ENCODE peak calls at places on chromosomes 3 and 15, in six cellular contexts. Q, F, W, K, I and B are unnamed samples. For H3K4me1, the result is how much of the 10 kb centered on the place peaks cover.

GRCh38 chr15:69626095-69627066 is 173.8 kb downstream of the RPLP1 start:
- DNase-seq in Q (peak), F (no peak), W (peak), K (no peak), I (no peak), B (no peak)

GRCh38 chr15:91980502-91981267 is 127.2 kb downstream of the SLCO3A1 start:
- DNase-seq in Q (no peak), F (no peak), W (no peak), K (no peak), I (no peak), B (no peak)

GRCh38 chr3:127005864-127006500 is 23.1 kb downstream of the PLXNA1 start:
- DNase-seq in Q (no peak), F (no peak), W (no peak), K (no peak), I (no peak), B (no peak)

GRCh38 chr3:143436231-143436930 is 316.8 kb downstream of the CHST2 start:
- DNase-seq in Q (no peak), F (no peak), W (no peak), K (no peak), I (no peak), B (no peak)

GRCh38 chr3:63726656-63727055 is 74.2 kb downstream of the SNTN start:
- DNase-seq in Q (no peak), F (no peak), W (no peak), K (no peak), I (no peak), B (no peak)

GRCh38 chr3:77601853-77602440 is 562.0 kb downstream of the ROBO2 start:
- DNase-seq in Q (no peak), F (no peak), W (no peak), K (no peak), I (no peak), B (no peak)

GRCh38 chr15:90535254-90535653 is 5.5 kb downstream of the CRTC3 start:
- DNase-seq in Q (no peak), F (no peak), W (no peak), K (no peak), I (no peak), B (no peak)

GRCh38 chr3:128456776-128457715 is 9.6 kb downstream of the DNAJB8 start:
- DNase-seq in Q (no peak), F (no peak), W (no peak), K (peak), I (no peak), B (no peak)

GRCh38 chr3:179398574-179399249 is 51.2 kb downstream of the MFN1 start:
- DNase-seq in Q (no peak), F (no peak), W (no peak), K (no peak), I (no peak), B (no peak)

GRCh38 chr3:59300727-59301134 is 250.9 kb upstream of the CFAP20DC start:
- DNase-seq in Q (no peak), F (no peak), W (no peak), K (no peak), I (no peak), B (no peak)

GRCh38 chr3:54822206-54822605 is 105.7 kb downstream of the LRTM1 start:
- DNase-seq in Q (peak), F (no peak), W (peak), K (no peak), I (no peak), B (no peak)

GRCh38 chr15:31740203-31740602 is 290.1 kb upstream of the CHRNA7 start:
- DNase-seq in Q (no peak), F (peak), W (no peak), K (no peak), I (no peak), B (no peak)

GRCh38 chr15:85545757-85546156 is 165.4 kb downstream of the AKAP13 start:
- DNase-seq in Q (no peak), F (no peak), W (no peak), K (no peak), I (no peak), B (no peak)

GRCh38 chr3:134333522-134334181 is 40.6 kb downstream of the AMOTL2 start:
- DNase-seq in Q (no peak), F (peak), W (no peak), K (no peak), I (no peak), B (no peak)

GRCh38 chr3:45462522-45463262 is 74.3 kb downstream of the LARS2 start:
- DNase-seq in Q (no peak), F (no peak), W (no peak), K (no peak), I (no peak), B (no peak)

GRCh38 chr3:52055537-52056351 is 627 bp downstream of the DUSP7 start:
- DNase-seq in Q (peak), F (peak), W (peak), K (no peak), I (no peak), B (no peak)

GRCh38 chr3:123110238-123110952 is 43.6 kb downstream of the PDIA5 start:
- DNase-seq in Q (no peak), F (no peak), W (no peak), K (no peak), I (no peak), B (no peak)

GRCh38 chr15:65945616-65946015 is 76.3 kb downstream of the RAB11A start:
- DNase-seq in Q (no peak), F (peak), W (no peak), K (no peak), I (no peak), B (no peak)

GRCh38 chr3:160661660-160662059 is 15.3 kb upstream of the ARL14 start:
- DNase-seq in Q (no peak), F (no peak), W (no peak), K (no peak), I (no peak), B (no peak)

GRCh38 chr3:171778493-171778892 is 31.8 kb downstream of the PLD1 start:
- DNase-seq in Q (no peak), F (no peak), W (no peak), K (no peak), I (no peak), B (no peak)

GRCh38 chr3:87167634-87168456 is 59.3 kb upstream of the CHMP2B start:
- DNase-seq in Q (peak), F (peak), W (no peak), K (no peak), I (no peak), B (no peak)

GRCh38 chr3:87127286-87127685 is 99.8 kb upstream of the CHMP2B start:
- DNase-seq in Q (no peak), F (no peak), W (no peak), K (no peak), I (no peak), B (no peak)

GRCh38 chr3:58994746-58995330 is 55.0 kb downstream of the CFAP20DC start:
- DNase-seq in Q (peak), F (peak), W (peak), K (no peak), I (no peak), B (no peak)

DNA sequence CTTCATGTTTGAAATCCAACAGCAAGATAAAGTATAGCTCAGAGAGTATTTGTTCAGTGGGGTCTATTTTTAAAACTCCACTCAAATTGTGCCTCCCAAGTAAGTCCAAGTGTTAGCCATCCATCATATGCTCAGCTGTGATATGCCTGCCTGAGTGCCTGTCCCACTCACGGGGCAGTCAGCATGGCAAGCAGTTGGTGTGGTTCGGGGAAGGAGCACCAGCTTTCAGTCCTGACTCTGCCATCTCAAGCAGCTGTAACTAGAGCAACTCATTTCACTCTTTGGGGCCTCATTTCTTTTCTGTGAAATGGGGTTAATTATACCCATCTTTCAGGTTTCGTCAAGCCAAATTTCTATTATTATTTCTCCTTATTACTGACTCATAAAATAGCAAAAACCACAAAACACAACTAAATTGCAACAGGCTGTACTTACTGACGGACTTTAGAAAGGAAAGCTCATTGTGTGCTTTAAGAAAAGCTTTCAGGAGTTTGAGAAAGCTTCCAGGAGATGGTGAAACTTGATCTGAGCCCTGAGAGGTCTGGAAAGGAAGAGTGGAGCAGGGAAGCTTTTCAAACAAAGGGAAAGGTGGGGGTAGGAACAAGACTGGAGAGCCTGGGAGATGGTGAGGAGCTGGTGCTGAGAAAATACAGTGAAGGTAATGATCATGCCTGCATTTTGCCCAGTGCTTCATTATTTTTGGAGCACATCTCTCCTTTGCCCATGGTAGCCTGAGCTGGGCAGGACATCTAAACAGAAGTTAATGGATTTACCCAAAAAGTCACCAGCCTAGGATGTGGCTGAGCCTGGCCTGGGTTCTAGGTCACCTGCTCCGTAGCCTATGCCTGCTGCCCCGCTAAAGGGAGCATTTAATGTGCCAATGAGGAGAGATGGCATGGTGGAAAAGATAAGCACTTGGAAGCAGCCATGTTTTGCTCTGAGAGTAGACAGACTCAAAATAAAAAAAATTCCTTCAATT is 42.1 kb upstream of the RHO start:
- DNase-seq in Q (no peak), F (no peak), W (no peak), K (no peak), I (no peak), B (no peak)
- H3K27ac ChIP-seq in Q (no peak), F (no peak), W (peak), K (peak), I (peak), B (peak)

DNA sequence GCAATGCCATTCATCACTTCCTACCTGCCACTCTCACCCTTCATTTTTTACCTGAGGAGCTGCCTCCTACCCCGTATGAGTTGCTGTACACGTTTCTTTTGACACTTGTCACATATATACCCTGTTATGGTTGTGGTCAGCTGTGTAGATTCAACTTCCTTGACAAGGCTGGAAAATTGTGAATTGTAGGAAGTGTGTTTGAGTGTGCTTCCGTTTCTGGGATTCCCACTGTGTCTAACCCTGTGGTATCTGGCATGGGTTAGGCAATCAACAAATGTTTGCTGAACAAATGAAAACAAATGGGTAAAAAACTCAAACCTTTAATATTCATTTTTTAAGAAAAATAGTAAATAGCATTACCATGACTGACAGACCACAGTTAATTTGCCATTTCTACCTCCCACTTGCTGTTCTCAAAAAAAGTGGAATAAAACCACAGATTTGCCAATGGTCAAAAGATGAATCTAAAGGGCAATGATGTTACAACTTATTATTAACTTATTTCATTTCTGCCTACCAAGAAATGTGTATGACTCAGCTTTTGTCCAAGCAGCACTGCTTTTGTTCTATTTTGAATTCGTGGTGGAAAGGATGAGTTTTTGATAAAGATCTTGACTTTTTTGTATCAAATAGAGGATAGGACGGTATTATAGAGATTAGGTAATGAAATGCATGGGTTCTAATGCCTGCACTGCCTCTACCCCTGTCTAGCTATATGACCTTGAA is 404.5 kb downstream of the LPP start:
- DNase-seq in Q (no peak), F (no peak), W (no peak), K (no peak), I (no peak), B (no peak)
- H3K4me3 ChIP-seq in Q (no peak), F (no peak), W (no peak), K (no peak), I (no peak), B (no peak)

DNA sequence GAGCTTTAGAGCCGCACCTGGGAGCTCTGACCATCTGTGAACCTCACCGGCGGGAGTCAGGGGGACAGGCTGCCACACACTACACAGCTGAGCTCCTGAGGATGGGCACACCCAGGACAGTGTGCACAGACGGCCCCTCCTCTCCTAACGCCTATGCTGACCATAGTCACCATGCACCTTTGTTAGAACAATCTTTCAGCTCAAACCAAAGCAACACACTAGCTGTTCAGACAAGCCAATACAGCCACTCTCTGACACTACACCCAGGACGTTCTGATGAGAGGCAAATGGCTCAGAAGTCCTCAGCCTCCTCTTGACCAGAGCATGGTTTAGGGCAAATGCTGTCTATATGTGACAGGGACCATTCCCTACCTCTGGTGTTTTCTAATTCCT is 264.9 kb upstream of the HES1 start:
- DNase-seq in Q (no peak), F (no peak), W (no peak), K (no peak), I (no peak), B (peak)
- H3K4me1 ChIP-seq in Q (under half), F (half or more), W (under half), K (under half), I (under half), B (under half)

GRCh38 chr3:42516443-42516842 is 14.0 kb downstream of the VIPR1 start:
- DNase-seq in Q (peak), F (no peak), W (peak), K (no peak), I (no peak), B (no peak)
- H3K27ac ChIP-seq in Q (peak), F (no peak), W (peak), K (peak), I (no peak), B (peak)

GRCh38 chr15:29819979-29820801 is 2.1 kb downstream of the TJP1 start:
- DNase-seq in Q (no peak), F (no peak), W (no peak), K (no peak), I (no peak), B (no peak)
- H3K4me3 ChIP-seq in Q (no peak), F (peak), W (peak), K (peak), I (peak), B (peak)

GRCh38 chr3:169246158-169246557 is 417.4 kb downstream of the MECOM start:
- DNase-seq in Q (no peak), F (no peak), W (no peak), K (no peak), I (no peak), B (no peak)
- H3K4me1 ChIP-seq in Q (under half), F (under half), W (under half), K (under half), I (under half), B (under half)

DNA sequence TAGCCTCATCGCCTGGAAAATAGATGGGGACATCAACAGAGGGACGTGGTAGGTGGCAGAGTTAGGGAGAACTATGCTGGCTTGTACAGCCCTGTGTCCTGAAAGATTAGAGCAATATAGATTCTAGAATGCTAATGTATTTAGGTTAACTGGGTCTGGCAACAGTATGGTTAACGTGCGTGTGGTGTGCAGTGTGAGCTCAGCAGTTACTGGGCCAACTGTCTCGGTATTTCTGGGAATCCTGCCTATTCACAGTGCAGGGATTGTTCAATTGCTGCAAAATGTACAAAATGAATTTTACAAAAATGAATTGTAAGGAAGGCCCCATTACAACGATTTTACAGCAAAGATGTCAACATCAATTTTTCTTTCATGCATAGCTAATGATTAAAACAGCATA is 20.6 kb downstream of the MEIS2 start:
- DNase-seq in Q (no peak), F (no peak), W (no peak), K (no peak), I (no peak), B (no peak)
- H3K27ac ChIP-seq in Q (no peak), F (no peak), W (peak), K (peak), I (peak), B (peak)

DNA sequence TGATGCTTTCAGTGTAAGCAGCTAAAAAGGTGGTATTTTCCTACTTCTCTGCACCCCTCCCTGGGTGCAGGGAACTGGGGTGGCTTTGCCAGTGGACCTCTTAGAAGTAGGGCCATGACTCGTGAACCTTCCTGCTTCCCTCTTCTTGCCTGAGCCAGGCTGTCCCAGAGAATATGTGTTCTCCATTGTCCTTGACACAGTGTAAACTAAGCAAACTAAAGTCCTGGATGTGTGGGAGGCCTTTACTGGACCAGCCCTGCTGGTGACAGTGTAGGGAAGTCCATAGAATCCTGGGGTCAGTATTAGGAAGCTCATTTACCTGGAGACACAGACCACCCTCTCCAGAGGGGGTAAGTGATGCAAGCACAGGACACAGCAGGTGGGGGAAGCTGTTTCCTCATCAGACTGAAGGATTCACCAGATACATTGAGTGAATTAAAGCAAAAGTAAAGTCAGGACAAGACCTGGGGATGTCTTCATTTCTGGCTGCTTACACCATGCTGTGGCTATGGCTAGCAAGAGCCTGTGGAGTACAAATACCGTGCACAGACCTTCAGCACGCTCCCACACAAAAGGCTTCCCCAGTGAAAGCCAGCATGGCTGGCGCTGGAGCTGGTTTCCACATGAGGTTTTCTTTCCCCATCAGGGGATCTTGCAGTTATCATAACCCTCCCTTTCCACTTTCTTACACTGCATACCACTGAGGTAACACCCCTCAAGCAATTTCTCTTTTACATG is 64.8 kb upstream of the LPP start:
- DNase-seq in Q (no peak), F (no peak), W (no peak), K (no peak), I (no peak), B (no peak)
- H3K4me3 ChIP-seq in Q (no peak), F (no peak), W (no peak), K (no peak), I (no peak), B (no peak)

GRCh38 chr3:17972030-17972429 is 229.6 kb upstream of the TBC1D5 start:
- DNase-seq in Q (no peak), F (no peak), W (no peak), K (no peak), I (no peak), B (no peak)
- H3K4me1 ChIP-seq in Q (under half), F (under half), W (under half), K (under half), I (under half), B (under half)

GRCh38 chr3:147945968-147946519 is 536.9 kb downstream of the ZIC1 start:
- DNase-seq in Q (peak), F (peak), W (peak), K (no peak), I (peak), B (no peak)
- H3K27ac ChIP-seq in Q (no peak), F (peak), W (peak), K (peak), I (peak), B (no peak)